ENCODE peak calls at places on chromosomes 3 and 15, in nine cellular contexts. C, E, W, G, U, O, D, I and X are unnamed samples. For H3K9me3 and H3K4me1, the result is how much of the 10 kb centered on the place peaks cover.

GRCh38 chr3:181330821-181331563 is 341.5 kb upstream of the DNAJC19 start:
- DNase-seq in E (no peak), W (no peak), O (no peak), U (no peak), D (no peak), I (no peak), G (no peak), C (no peak), X (no peak)

GRCh38 chr15:57692709-57693108 is 13.8 kb upstream of the POLR2M start:
- DNase-seq in O (no peak), U (no peak), D (no peak), E (no peak), C (no peak), G (no peak), W (no peak), I (peak), X (no peak)

GRCh38 chr15:31004220-31004733 is 12.8 kb upstream of the MTMR10 start:
- DNase-seq in C (no peak), W (peak), U (no peak), O (no peak), G (peak), D (no peak), E (no peak), I (peak), X (no peak)

GRCh38 chr3:143612541-143612940 is 235.7 kb downstream of the SLC9A9 start:
- DNase-seq in G (no peak), D (no peak), O (no peak), U (no peak), C (no peak), E (no peak), W (no peak), I (no peak), X (no peak)

GRCh38 chr3:79018671-79019136 is 749.1 kb downstream of the ROBO1 start:
- DNase-seq in C (no peak), W (peak), U (peak), D (peak), I (peak), E (no peak), G (peak), O (no peak), X (no peak)

GRCh38 chr15:61820212-61820611 is 240.0 kb downstream of the VPS13C start:
- DNase-seq in C (no peak), E (no peak), I (no peak), W (no peak), U (no peak), O (no peak), G (no peak), D (no peak), X (no peak)

GRCh38 chr3:123749716-123750115 is 134.4 kb downstream of the MYLK start:
- DNase-seq in G (no peak), C (no peak), O (no peak), I (no peak), E (no peak), D (no peak), W (no peak), U (peak), X (no peak)

GRCh38 chr3:14440531-14441239 is 38.3 kb downstream of the SLC6A6 start:
- DNase-seq in C (no peak), E (no peak), D (no peak), G (no peak), I (peak), O (no peak), U (no peak), W (no peak), X (no peak)

GRCh38 chr15:88396382-88396781 is 70.8 kb downstream of the MRPL46 start:
- DNase-seq in O (no peak), E (no peak), I (no peak), U (no peak), C (no peak), D (no peak), W (no peak), G (no peak), X (no peak)

GRCh38 chr3:131729561-131729960 is 226.8 kb upstream of the MRPL3 start:
- DNase-seq in E (no peak), I (no peak), D (no peak), W (no peak), G (no peak), U (no peak), C (no peak), O (no peak), X (no peak)

GRCh38 chr15:81097893-81098280 is 36.2 kb upstream of the CFAP161 start:
- DNase-seq in I (no peak), E (no peak), U (no peak), D (no peak), C (no peak), W (no peak), G (no peak), O (no peak), X (no peak)

GRCh38 chr3:142270407-142270806 is 45.0 kb upstream of the GK5 start:
- DNase-seq in G (no peak), U (no peak), I (no peak), O (no peak), E (no peak), D (no peak), W (no peak), C (no peak), X (no peak)

GRCh38 chr3:131560795-131561194 is 58.0 kb upstream of the MRPL3 start:
- DNase-seq in O (no peak), W (no peak), E (no peak), I (no peak), U (no peak), G (no peak), D (no peak), C (no peak), X (no peak)

GRCh38 chr3:134625885-134626741 is 24.7 kb downstream of the KY start:
- DNase-seq in I (no peak), G (peak), D (no peak), C (no peak), W (no peak), E (no peak), U (no peak), O (no peak), X (no peak)

DNA sequence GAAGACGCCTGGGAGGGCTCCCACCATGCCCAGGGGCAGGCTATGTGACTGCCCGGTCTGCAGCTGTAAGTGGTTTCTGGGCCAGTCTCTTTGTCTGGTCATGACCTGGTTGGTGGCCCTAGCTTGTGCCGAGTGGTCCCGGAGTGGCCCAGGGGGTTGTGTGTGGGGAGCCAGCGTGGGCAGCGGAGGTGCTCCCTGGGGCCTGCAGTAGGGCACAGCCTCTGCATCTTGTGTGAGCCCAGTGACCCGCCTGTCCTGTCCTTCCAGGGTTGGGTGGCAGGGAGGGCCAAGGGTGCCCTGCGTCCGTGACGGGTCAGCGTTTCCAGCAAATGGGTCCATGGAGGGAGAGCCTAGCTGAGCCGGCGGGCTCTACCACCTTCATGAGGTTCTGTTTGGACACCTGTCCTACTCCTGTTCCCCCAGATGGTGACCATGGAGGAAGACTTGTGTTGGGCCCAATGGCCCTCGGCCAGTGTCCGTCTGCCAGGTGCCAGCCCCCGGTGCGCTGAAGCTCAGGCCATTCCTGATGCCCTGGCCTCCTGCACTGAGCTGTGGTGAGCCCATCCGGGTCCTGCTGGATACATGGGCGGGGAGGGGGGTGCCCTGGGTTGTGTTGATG is 215.4 kb downstream of the SNRPN start:
- DNase-seq in W (no peak), O (no peak), G (peak), E (no peak), U (no peak), C (no peak), I (no peak), D (peak), X (peak)
- H3K9me3 ChIP-seq in W (under half), O (under half), G (half or more), E (under half), U (half or more), C (under half), I (under half), D (half or more), X (half or more)

GRCh38 chr3:23820888-23821287 is 15.1 kb downstream of the UBE2E1 start:
- DNase-seq in C (no peak), G (no peak), U (no peak), E (no peak), I (no peak), O (no peak), D (no peak), W (no peak), X (no peak)
- H3K4me1 ChIP-seq in C (under half), G (half or more), U (under half), E (under half), I (under half), O (under half), D (half or more), W (under half), X (under half)

GRCh38 chr3:197680955-197681521 is 55.7 kb downstream of the RUBCN start:
- DNase-seq in U (no peak), G (no peak), O (no peak), I (no peak), C (no peak), D (no peak), E (no peak), W (no peak), X (no peak)
- TF ChIP-seq POLR2AphosphoS5 in U (no peak), G (no peak), O (no peak), I (no peak), C (no peak), D (no peak), E (no peak), W (no peak), X (no peak)

DNA sequence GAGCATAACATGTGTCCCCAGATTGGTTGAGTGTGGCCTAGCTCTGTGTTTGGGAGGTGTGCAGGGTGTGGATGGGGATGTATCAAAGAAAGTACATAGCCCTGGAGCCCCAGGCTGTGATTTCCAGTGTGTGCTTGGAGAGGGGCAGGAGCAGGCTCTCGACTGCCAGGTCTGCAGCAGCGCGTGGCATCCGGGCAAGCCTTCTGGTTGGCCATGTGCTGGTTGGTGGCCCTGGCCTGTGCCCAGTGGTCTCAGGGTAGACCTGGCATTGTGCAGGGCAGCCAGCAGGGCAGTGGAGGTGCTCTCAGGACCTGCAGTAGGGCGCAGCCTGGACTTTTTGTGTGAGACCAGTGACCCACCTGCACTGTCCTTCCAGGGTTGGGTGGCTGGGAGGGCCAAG is 231.5 kb downstream of the UBE3A start:
- DNase-seq in G (no peak), W (no peak), U (no peak), O (no peak), I (no peak), D (no peak), E (no peak), C (no peak), X (no peak)
- H3K9me3 ChIP-seq in G (half or more), W (under half), U (half or more), O (under half), I (under half), D (under half), E (under half), C (under half), X (half or more)